ENCODE peak calls at places on chromosomes 2 and 18, in ten cellular contexts. D, H, R, U, T, M, V, A, X and W are unnamed samples.

GRCh38 chr2:24147364-24147763 is 24.1 kb downstream of the FAM228B start:
- DNase-seq in D (no peak), X (no peak), U (no peak), A (no peak), V (no peak), M (no peak), T (no peak), R (no peak), H (no peak), W (no peak)

GRCh38 chr18:59837586-59837985 is 62.2 kb upstream of the PMAIP1 start:
- DNase-seq in M (peak; percentile 67), R (peak; percentile 26), X (peak; percentile 27), H (no peak), D (peak; percentile 32), T (peak; percentile 61), V (peak; percentile 4), U (peak; percentile 72), A (peak; percentile 71), W (no peak)

GRCh38 chr18:78688916-78689315 is 290.7 kb upstream of the SALL3 start:
- DNase-seq in M (no peak), D (no peak), H (no peak), T (no peak), A (no peak), V (no peak), X (no peak), R (no peak), U (no peak), W (no peak)

GRCh38 chr2:112960230-112960825 is 17.5 kb upstream of the IL36G start:
- DNase-seq in M (peak; percentile 17), T (no peak), H (no peak), U (no peak), R (no peak), X (no peak), V (no peak), A (no peak), D (no peak), W (no peak)

GRCh38 chr2:64624108-64624610 is 29.6 kb downstream of the SERTAD2 start:
- DNase-seq in D (no peak), X (no peak), V (no peak), R (no peak), U (no peak), H (no peak), M (no peak), A (no peak), T (no peak), W (no peak)

GRCh38 chr2:61354486-61355197 is 116.2 kb downstream of the USP34 start:
- DNase-seq in T (no peak), X (no peak), D (no peak), R (no peak), A (no peak), H (no peak), V (no peak), U (no peak), M (no peak), W (no peak)

GRCh38 chr2:109266511-109266910 is 137.5 kb downstream of the SH3RF3 start:
- DNase-seq in H (no peak), A (peak; percentile 27), D (no peak), V (no peak), U (no peak), X (no peak), R (no peak), M (no peak), T (no peak), W (no peak)

GRCh38 chr18:74353169-74353775 is 37.6 kb downstream of the C18orf63 start:
- DNase-seq in A (peak; percentile 70), M (peak; percentile 63), H (peak; percentile 23), T (peak; percentile 79), U (peak; percentile 12), V (no peak), D (peak; percentile 69), X (peak; percentile 40), R (no peak), W (no peak)

GRCh38 chr2:156321243-156321904 is 11.1 kb downstream of the NR4A2 start:
- DNase-seq in H (no peak), X (no peak), A (no peak), T (no peak), D (peak; percentile 53), M (no peak), U (no peak), R (no peak), V (no peak), W (peak; percentile 31)

GRCh38 chr2:174771631-174772491 is 7.6 kb upstream of the CHRNA1 start:
- DNase-seq in M (peak; percentile 77), V (no peak), D (peak; percentile 61), A (peak; percentile 60), U (peak; percentile 21), X (peak; percentile 57), T (peak; percentile 93), R (peak; percentile 48), H (peak; percentile 71), W (peak; percentile 55)

GRCh38 chr2:174840436-174840835 is 76.2 kb upstream of the CHRNA1 start:
- DNase-seq in X (no peak), A (no peak), H (no peak), R (no peak), D (no peak), U (no peak), M (no peak), V (no peak), T (no peak), W (no peak)